ENCODE peak calls at places on chromosomes 6 and 20, in four cellular contexts. D is fibroblast of the aortic adventitia, Y is BE2C, I is stomach. K is an unnamed sample.

GRCh38 chr6:35718911-35719381 is 17.9 kb upstream of the ARMC12 start:
- DNase-seq in D (no peak), I (no peak), Y (no peak), K (peak; percentile 39)

GRCh38 chr20:35742741-35743523 is 872 bp upstream of the RBM39 start:
- DNase-seq in I (no peak), D (no peak), Y (no peak), K (no peak)

GRCh38 chr6:125867483-125867935 is 76.7 kb downstream of the NCOA7 start:
- DNase-seq in D (peak; percentile 86), I (no peak), Y (peak; percentile 28), K (no peak)

GRCh38 chr6:16338577-16339262 is 100.3 kb downstream of the GMPR start:
- DNase-seq in Y (peak; percentile 76), I (peak; percentile 34), D (peak; percentile 100), K (peak; percentile 67)

GRCh38 chr6:55729665-55730064 is 145.7 kb downstream of the BMP5 start:
- DNase-seq in D (no peak), I (no peak), Y (no peak), K (no peak)

GRCh38 chr6:127464881-127465459 is 5.8 kb upstream of the KIAA0408 start:
- DNase-seq in D (peak; percentile 84), Y (peak; percentile 80), I (peak; percentile 70), K (peak; percentile 76)

GRCh38 chr20:4513720-4514119 is 208.0 kb upstream of the PRND start:
- DNase-seq in I (no peak), D (peak; percentile 62), Y (no peak), K (no peak)

GRCh38 chr6:89934685-89935366 is 40.6 kb downstream of the GJA10 start:
- DNase-seq in Y (no peak), I (no peak), D (no peak), K (no peak)

GRCh38 chr6:67640462-67640861 is 994.6 kb upstream of the ADGRB3 start:
- DNase-seq in I (no peak), Y (no peak), D (peak; percentile 72), K (no peak)

GRCh38 chr6:55756711-55757110 is 118.7 kb downstream of the BMP5 start:
- DNase-seq in I (no peak), Y (no peak), D (no peak), K (no peak)

GRCh38 chr20:58890454-58891075 is 38.0 kb downstream of the GNAS start:
- DNase-seq in I (peak; percentile 67), D (peak; percentile 77), Y (peak; percentile 90), K (peak; percentile 75)

GRCh38 chr6:47651505-47651944 is 46.9 kb upstream of the ADGRF4 start:
- DNase-seq in Y (no peak), D (peak; percentile 80), I (no peak), K (no peak)

GRCh38 chr6:140427842-140428241 is 1053.4 kb upstream of the CITED2 start:
- DNase-seq in D (no peak), Y (no peak), I (no peak), K (no peak)

GRCh38 chr6:19301980-19302379 is 535.2 kb upstream of the ID4 start:
- DNase-seq in Y (no peak), I (no peak), D (peak; percentile 58), K (no peak)

GRCh38 chr20:32992015-32992641 is 12.1 kb downstream of the SUN5 start:
- DNase-seq in I (no peak), Y (no peak), D (no peak), K (no peak)

GRCh38 chr20:22382742-22383141 is 201.6 kb downstream of the FOXA2 start:
- DNase-seq in Y (no peak), I (no peak), D (no peak), K (no peak)

GRCh38 chr6:131897050-131897435 is 54.1 kb downstream of the CCN2 start:
- DNase-seq in I (no peak), D (no peak), Y (no peak), K (no peak)

GRCh38 chr20:29878777-29879442 is 1378.6 kb upstream of the DEFB115 start:
- DNase-seq in D (no peak), I (peak; percentile 26), Y (peak; percentile 18), K (no peak)

GRCh38 chr6:170553686-170554085 is 483 bp upstream of the TBP start:
- DNase-seq in D (peak; percentile 59), I (peak; percentile 32), Y (no peak), K (no peak)

GRCh38 chr20:32830437-32830836 is 10.7 kb downstream of the MAPRE1 start:
- DNase-seq in Y (no peak), D (peak; percentile 29), I (no peak), K (peak; percentile 79)

GRCh38 chr6:166228839-166229528 is 61.3 kb upstream of the TBXT start:
- DNase-seq in Y (no peak), D (no peak), I (no peak), K (no peak)

GRCh38 chr6:12060780-12061619 is 48.9 kb downstream of the HIVEP1 start:
- DNase-seq in D (no peak), I (peak; percentile 64), Y (no peak), K (peak; percentile 57)

GRCh38 chr6:89925826-89926225 is 31.6 kb downstream of the GJA10 start:
- DNase-seq in Y (no peak), I (no peak), D (no peak), K (no peak)

GRCh38 chr6:135162678-135163439 is 18.2 kb upstream of the MYB start:
- DNase-seq in D (peak; percentile 22), I (peak; percentile 40), Y (peak; percentile 76), K (peak; percentile 57)

GRCh38 chr6:82739266-82739665 is 326.4 kb downstream of the UBE3D start:
- DNase-seq in I (no peak), D (no peak), Y (no peak), K (no peak)

GRCh38 chr6:36838896-36839818 is at the start of gene CPNE5:
- DNase-seq in D (no peak), I (no peak), Y (no peak), K (no peak)

GRCh38 chr20:17936791-17937687 is 31.6 kb downstream of the SNX5 start:
- DNase-seq in D (peak; percentile 87), Y (no peak), I (peak; percentile 76), K (peak; percentile 68)

GRCh38 chr20:19782669-19783068 is 24.6 kb downstream of the RIN2 start:
- DNase-seq in Y (no peak), I (no peak), D (no peak), K (no peak)

GRCh38 chr6:45421700-45422540 is 44.2 kb upstream of the SUPT3H start:
- DNase-seq in Y (peak; percentile 21), I (peak; percentile 57), D (peak; percentile 68), K (peak; percentile 45)
- TF ChIP-seq CTCF in Y (no peak), I (no peak), D (peak; percentile 35), K (no peak)

GRCh38 chr20:16158976-16159286 is 414.3 kb downstream of the KIF16B start:
- DNase-seq in I (no peak), Y (no peak), D (no peak), K (no peak)
- TF ChIP-seq CTCF in I (no peak), Y (no peak), D (no peak), K (no peak)

GRCh38 chr6:116773886-116774285 is 8.4 kb upstream of the FAM162B start:
- DNase-seq in Y (no peak), D (no peak), I (no peak), K (no peak)

GRCh38 chr6:116783852-116784251 is 18.3 kb upstream of the FAM162B start:
- DNase-seq in D (no peak), Y (no peak), I (no peak), K (no peak)

GRCh38 chr6:116779569-116780164 is 14.1 kb upstream of the FAM162B start:
- DNase-seq in D (peak; percentile 55), I (no peak), Y (no peak), K (no peak)
- TF ChIP-seq CTCF in D (peak; percentile 39), I (peak; percentile 36), Y (peak; percentile 49), K (peak; percentile 53)

DNA sequence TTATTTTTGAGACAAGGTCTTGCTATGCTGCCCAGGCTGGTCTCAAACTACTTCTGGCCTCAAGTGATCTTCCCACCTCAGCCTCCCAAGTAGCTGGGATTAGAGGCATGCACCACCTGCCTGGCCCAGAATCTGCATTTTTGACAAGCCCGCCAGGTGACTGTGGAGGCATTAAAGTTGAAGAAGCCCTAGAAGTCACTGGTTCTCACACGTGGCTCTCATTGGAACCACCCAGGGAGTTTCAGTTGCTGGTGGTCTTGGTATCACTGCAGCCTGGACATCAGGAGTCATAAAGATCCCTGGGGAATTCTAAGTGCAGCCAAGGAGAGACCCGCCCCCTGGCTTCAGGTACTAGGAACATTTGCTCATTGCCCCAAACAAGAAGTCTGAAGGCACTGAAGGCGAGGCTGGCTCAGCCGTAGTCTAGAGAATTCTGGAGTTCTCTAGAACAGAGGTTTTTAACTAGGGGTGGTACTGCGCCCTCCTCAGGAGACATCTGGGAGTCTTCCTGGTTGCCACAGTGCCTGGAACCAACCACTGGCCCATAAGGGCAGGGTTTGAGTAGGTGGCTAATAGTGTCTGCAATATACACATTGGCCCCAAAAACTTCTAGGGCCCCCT is 182.8 kb downstream of the ZMYND8 start:
- DNase-seq in D (no peak), Y (no peak), I (no peak), K (no peak)
- TF ChIP-seq CTCF in D (no peak), Y (no peak), I (no peak), K (no peak)

GRCh38 chr6:34462561-34462971 is 3.3 kb upstream of the PACSIN1 start:
- DNase-seq in I (peak; percentile 50), D (peak; percentile 10), Y (peak; percentile 59), K (no peak)
- TF ChIP-seq CTCF in I (no peak), D (no peak), Y (no peak), K (no peak)